ENCODE peak calls at places on chromosomes 13 and 19, in eight cellular contexts. O is brain microvascular endothelial cell; A is WERI-Rb-1; F is type B pancreatic cell; L is fibroblast of lung; V is heart right ventricle; X is CD8-positive, alpha-beta T cell; W is fibroblast of the aortic adventitia. E is an unnamed sample.
A peak's percentile ranks its signal among the peaks of the same experiment; 100 is the strongest.

GRCh38 chr19:21317821-21318220 is 11.4 kb downstream of the ZNF708 start:
- DNase-seq in F (no peak), L (no peak), O (no peak), W (no peak), X (no peak), V (no peak), A (peak; percentile 55), E (no peak)

GRCh38 chr13:98484289-98485219 is 92.4 kb downstream of the STK24 start:
- DNase-seq in V (peak; percentile 37), W (peak; percentile 90), F (no peak), A (peak; percentile 87), O (peak; percentile 98), X (peak; percentile 34), L (peak; percentile 96), E (peak; percentile 93)

GRCh38 chr13:107242138-107242537 is 674.2 kb upstream of the ARGLU1 start:
- DNase-seq in O (no peak), A (peak; percentile 46), L (no peak), V (no peak), W (no peak), F (no peak), X (no peak), E (no peak)

GRCh38 chr19:45523642-45524256 is 16.5 kb downstream of the VASP start:
- DNase-seq in W (peak; percentile 90), A (peak; percentile 81), X (peak; percentile 60), O (peak; percentile 67), V (peak; percentile 70), F (peak; percentile 82), L (peak; percentile 62), E (peak; percentile 88)

GRCh38 chr13:79775830-79776229 is 294.9 kb downstream of the NDFIP2 start:
- DNase-seq in W (peak; percentile 90), A (peak; percentile 18), L (peak; percentile 83), V (no peak), F (no peak), O (peak; percentile 77), X (no peak), E (no peak)

GRCh38 chr13:98097749-98098148 is 45.1 kb upstream of the FARP1 start:
- DNase-seq in F (no peak), W (no peak), A (no peak), O (no peak), X (no peak), V (no peak), L (no peak), E (no peak)

GRCh38 chr13:44352671-44353070 is 21.0 kb upstream of the SERP2 start:
- DNase-seq in A (no peak), V (no peak), O (no peak), L (no peak), F (no peak), X (no peak), W (no peak), E (no peak)

GRCh38 chr19:54420383-54421168 is 5.3 kb downstream of the TTYH1 start:
- DNase-seq in W (no peak), X (no peak), L (no peak), O (peak; percentile 30), F (no peak), A (no peak), V (peak; percentile 45), E (no peak)

GRCh38 chr13:68076046-68076445 is 845.9 kb upstream of the PCDH9 start:
- DNase-seq in L (no peak), O (no peak), A (no peak), V (no peak), X (no peak), F (no peak), W (no peak), E (no peak)

GRCh38 chr19:55152017-55152416 is 3.0 kb upstream of the TNNT1 start:
- DNase-seq in X (no peak), A (no peak), V (no peak), W (no peak), F (no peak), O (no peak), L (no peak), E (no peak)

GRCh38 chr13:48493851-48494250 is 39.0 kb downstream of the RCBTB2 start:
- DNase-seq in V (no peak), O (no peak), L (peak; percentile 15), X (no peak), F (no peak), A (no peak), W (peak; percentile 24), E (no peak)

GRCh38 chr19:1122972-1123363 is 19.2 kb downstream of the GPX4 start:
- DNase-seq in V (peak; percentile 63), F (no peak), X (no peak), A (peak; percentile 86), W (peak; percentile 64), L (peak; percentile 69), O (peak; percentile 60), E (no peak)

DNA sequence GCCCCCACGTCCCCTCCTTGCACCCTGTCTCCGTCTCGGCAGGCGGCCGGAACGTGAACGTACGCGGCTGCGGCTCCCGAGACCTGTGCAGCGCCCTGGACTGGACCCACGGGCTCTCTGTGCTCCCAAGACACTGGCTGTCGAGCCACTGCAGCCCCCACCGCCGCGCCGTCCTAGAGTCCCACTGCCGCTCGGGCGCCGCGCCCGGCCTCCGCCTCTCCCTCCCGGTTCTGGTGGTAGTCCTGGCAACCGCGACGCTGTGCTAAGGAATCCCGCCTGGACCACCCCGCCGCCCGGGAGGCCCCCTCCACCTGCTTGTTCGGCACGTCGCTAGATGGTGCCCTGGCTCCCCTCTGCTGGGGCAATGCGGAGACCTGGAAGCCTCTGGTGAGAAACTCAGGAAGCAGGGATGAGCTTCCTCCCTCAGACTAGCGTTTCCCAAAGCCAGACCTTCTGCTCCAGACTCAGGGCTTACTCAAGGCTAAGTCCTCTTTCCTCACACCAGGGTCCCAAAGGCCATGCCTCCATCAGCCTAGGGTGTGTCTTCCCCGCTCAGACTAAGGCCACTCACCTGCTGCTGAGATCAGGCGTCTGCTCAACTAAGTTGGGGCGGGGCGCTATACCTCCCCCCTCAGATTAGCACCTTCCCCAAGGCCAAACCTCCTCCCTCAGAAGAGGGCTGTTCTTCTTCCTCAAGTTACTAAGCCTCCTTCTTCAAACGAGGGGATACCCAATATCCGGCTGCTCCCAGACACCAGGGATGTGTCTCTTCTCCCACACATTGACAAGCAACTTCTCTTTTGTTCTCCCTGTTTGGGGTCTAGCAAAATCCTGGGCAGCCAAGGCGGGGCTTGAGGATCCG is 16.1 kb upstream of the IRGC start:
- DNase-seq in V (peak; percentile 34), F (peak; percentile 71), A (peak; percentile 47), X (no peak), W (peak; percentile 33), O (peak; percentile 11), L (peak; percentile 52), E (no peak)
- TF ChIP-seq CTCF in V (no peak), F (no peak), A (peak; percentile 19), X (no peak), W (no peak), O (peak; percentile 25), L (no peak), E (no peak)

DNA sequence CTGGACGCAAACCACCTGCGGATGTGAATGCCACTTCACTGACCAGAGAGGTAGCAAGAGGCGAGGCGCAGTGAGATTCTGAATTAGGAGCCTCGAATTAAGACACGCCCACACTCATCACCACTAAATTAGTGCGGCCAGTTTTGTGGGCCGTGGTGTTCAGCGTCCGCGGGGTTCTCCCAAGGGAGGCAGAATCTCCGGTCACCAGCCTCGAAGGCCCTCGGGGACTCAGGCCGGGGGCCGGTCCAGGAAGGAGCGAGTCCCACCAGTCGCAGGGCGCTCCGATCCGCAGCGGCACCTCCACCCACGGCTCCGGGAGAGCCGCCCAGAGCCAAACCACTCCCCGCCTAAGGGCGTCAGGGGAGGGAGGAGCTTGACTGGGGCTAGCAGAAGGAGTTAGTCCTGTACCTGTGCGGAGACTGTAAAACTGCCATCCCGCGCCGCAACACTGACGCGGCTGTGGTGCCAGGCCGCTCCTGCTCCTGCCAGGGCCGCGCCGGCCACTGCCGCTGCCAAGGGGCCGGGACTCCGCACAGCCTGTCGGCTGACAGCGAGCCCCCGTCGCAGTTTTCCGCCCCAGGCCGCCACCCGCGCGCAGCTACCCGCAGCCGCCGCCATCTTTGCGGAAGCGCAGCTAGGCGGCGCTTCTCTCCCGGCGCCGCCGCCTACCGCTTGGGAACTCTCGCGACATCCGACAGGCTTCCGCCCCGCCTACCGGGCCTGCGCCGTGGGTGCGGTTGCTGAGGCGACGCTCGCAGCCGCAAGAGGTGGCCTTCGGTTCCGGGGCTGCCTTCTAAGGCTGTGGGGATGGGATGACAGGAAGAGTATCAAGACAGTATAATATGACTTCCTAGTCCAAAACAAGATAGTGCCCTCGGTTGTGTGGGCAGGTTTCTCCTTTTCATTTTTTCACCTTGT is at the start of gene MICU2:
- DNase-seq in V (peak; percentile 95), L (peak; percentile 93), F (peak; percentile 94), X (peak; percentile 95), W (peak; percentile 91), A (peak; percentile 97), O (peak; percentile 88), E (peak; percentile 93)
- TF ChIP-seq CTCF in V (no peak), L (peak; percentile 9), F (peak; percentile 33), X (no peak), W (no peak), A (no peak), O (no peak), E (no peak)

GRCh38 chr19:17424743-17425365 is 5.0 kb downstream of the MVB12A start:
- DNase-seq in X (no peak), W (peak; percentile 16), F (peak; percentile 78), O (peak; percentile 24), V (peak; percentile 34), A (peak; percentile 89), L (peak; percentile 36), E (no peak)
- TF ChIP-seq CTCF in X (no peak), W (peak; percentile 56), F (peak; percentile 72), O (peak; percentile 76), V (peak; percentile 38), A (peak; percentile 87), L (peak; percentile 24), E (no peak)

DNA sequence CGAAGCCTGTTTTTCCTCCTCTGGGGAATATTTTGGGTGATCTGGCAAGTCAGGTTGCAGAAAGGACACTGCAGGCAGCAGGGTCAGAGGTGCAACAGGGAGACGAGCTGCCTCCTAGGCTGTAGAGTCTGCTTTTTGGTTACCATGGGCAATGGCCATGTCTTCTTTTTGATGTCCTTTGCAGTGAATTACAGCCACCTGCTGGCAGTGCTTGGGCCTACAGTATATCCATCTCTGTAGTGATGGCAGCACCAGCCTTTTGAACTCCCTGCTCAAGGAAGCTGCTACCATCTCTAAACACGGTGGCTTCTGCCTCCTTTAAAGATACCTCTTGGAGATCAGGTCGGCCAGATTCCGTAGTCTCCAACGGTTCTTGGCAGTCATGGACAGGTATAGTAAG is 73.9 kb downstream of the WTIP start:
- DNase-seq in F (no peak), X (no peak), W (peak; percentile 2), L (no peak), V (no peak), O (peak; percentile 25), A (peak; percentile 43), E (no peak)
- TF ChIP-seq CTCF in F (peak; percentile 47), X (no peak), W (peak; percentile 22), L (no peak), V (no peak), O (peak; percentile 29), A (peak; percentile 67), E (no peak)

GRCh38 chr13:99605417-99606321 is 104.4 kb downstream of the TM9SF2 start:
- DNase-seq in V (peak; percentile 43), O (no peak), A (peak; percentile 73), X (peak; percentile 33), L (peak; percentile 13), W (no peak), F (no peak), E (no peak)
- TF ChIP-seq CTCF in V (no peak), O (peak; percentile 46), A (peak; percentile 67), X (no peak), L (peak; percentile 14), W (no peak), F (no peak), E (no peak)

E was measured in coronary artery.